ENCODE peak calls at places on chromosomes 7 and 10, in six cellular contexts. One of them, this sample, is unnamed.

GRCh38 chr7:64581929-64582894 is 19.3 kb upstream of the ZNF680 start:
- ATAC-seq in HCT116: no peak
- ATAC-seq in K562: peak
- ATAC-seq in HepG2: no peak
- ATAC-seq in GM23338: no peak
- ATAC-seq in Panc1: peak
- ATAC-seq in this sample: no peak

GRCh38 chr10:47214520-47214919 is 85.5 kb upstream of the GDF10 start:
- ATAC-seq in K562: no peak
- ATAC-seq in HepG2: no peak
- ATAC-seq in GM23338: no peak
- ATAC-seq in HCT116: no peak
- ATAC-seq in Panc1: no peak
- ATAC-seq in this sample: no peak

GRCh38 chr7:74637745-74638144 is 19.8 kb upstream of the GTF2I start:
- ATAC-seq in HepG2: no peak
- ATAC-seq in GM23338: no peak
- ATAC-seq in Panc1: no peak
- ATAC-seq in K562: no peak
- ATAC-seq in HCT116: no peak
- ATAC-seq in this sample: no peak

GRCh38 chr7:120445276-120445675 is 172.3 kb downstream of the KCND2 start:
- ATAC-seq in HCT116: no peak
- ATAC-seq in HepG2: no peak
- ATAC-seq in GM23338: no peak
- ATAC-seq in Panc1: no peak
- ATAC-seq in K562: no peak
- ATAC-seq in this sample: no peak

GRCh38 chr7:30846378-30846777 is 65.3 kb upstream of the AQP1 start:
- ATAC-seq in Panc1: no peak
- ATAC-seq in K562: no peak
- ATAC-seq in HCT116: peak
- ATAC-seq in HepG2: no peak
- ATAC-seq in GM23338: no peak
- ATAC-seq in this sample: no peak

GRCh38 chr10:14555806-14556205 is 218.9 kb downstream of the FAM107B start:
- ATAC-seq in K562: peak
- ATAC-seq in GM23338: peak
- ATAC-seq in HCT116: no peak
- ATAC-seq in Panc1: no peak
- ATAC-seq in HepG2: peak
- ATAC-seq in this sample: no peak

GRCh38 chr7:100563100-100563564 is 10.6 kb downstream of the SAP25 start:
- ATAC-seq in HCT116: no peak
- ATAC-seq in Panc1: no peak
- ATAC-seq in K562: no peak
- ATAC-seq in HepG2: no peak
- ATAC-seq in GM23338: no peak
- ATAC-seq in this sample: no peak

GRCh38 chr7:138864667-138865066 is 66.7 kb upstream of the ATP6V0A4 start:
- ATAC-seq in HepG2: no peak
- ATAC-seq in K562: no peak
- ATAC-seq in HCT116: peak
- ATAC-seq in Panc1: no peak
- ATAC-seq in GM23338: no peak
- ATAC-seq in this sample: no peak

GRCh38 chr7:98204670-98205069 is 6.6 kb upstream of the BHLHA15 start:
- ATAC-seq in K562: no peak
- ATAC-seq in HCT116: no peak
- ATAC-seq in Panc1: peak
- ATAC-seq in GM23338: no peak
- ATAC-seq in HepG2: peak
- ATAC-seq in this sample: no peak

GRCh38 chr7:27147211-27148030 is at the start of gene HOXA6:
- ATAC-seq in K562: no peak
- ATAC-seq in HepG2: no peak
- ATAC-seq in GM23338: no peak
- ATAC-seq in Panc1: no peak
- ATAC-seq in HCT116: peak
- ATAC-seq in this sample: no peak

GRCh38 chr7:64494912-64495461 is 67.9 kb downstream of the ZNF680 start:
- ATAC-seq in GM23338: peak
- ATAC-seq in Panc1: peak
- ATAC-seq in HepG2: peak
- ATAC-seq in K562: peak
- ATAC-seq in HCT116: no peak
- ATAC-seq in this sample: no peak

GRCh38 chr7:70837589-70837988 is 294.4 kb upstream of the GALNT17 start:
- ATAC-seq in GM23338: no peak
- ATAC-seq in HepG2: peak
- ATAC-seq in Panc1: no peak
- ATAC-seq in K562: no peak
- ATAC-seq in HCT116: no peak
- ATAC-seq in this sample: no peak

GRCh38 chr7:65967361-65968155 is 14.5 kb downstream of the GUSB start:
- ATAC-seq in Panc1: no peak
- ATAC-seq in GM23338: no peak
- ATAC-seq in HepG2: no peak
- ATAC-seq in HCT116: no peak
- ATAC-seq in K562: no peak
- ATAC-seq in this sample: no peak

GRCh38 chr10:118542205-118542604 is 53.2 kb downstream of the PRLHR start:
- ATAC-seq in HCT116: no peak
- ATAC-seq in K562: no peak
- ATAC-seq in HepG2: no peak
- ATAC-seq in GM23338: no peak
- ATAC-seq in Panc1: no peak
- ATAC-seq in this sample: no peak

GRCh38 chr10:4059471-4060138 is 274.6 kb upstream of the KLF6 start:
- ATAC-seq in GM23338: no peak
- ATAC-seq in HepG2: no peak
- ATAC-seq in HCT116: no peak
- ATAC-seq in Panc1: no peak
- ATAC-seq in K562: no peak
- ATAC-seq in this sample: no peak

GRCh38 chr10:63719174-63719856 is 198.1 kb downstream of the REEP3 start:
- ATAC-seq in HepG2: peak
- ATAC-seq in K562: no peak
- ATAC-seq in GM23338: no peak
- ATAC-seq in HCT116: no peak
- ATAC-seq in Panc1: no peak
- ATAC-seq in this sample: no peak

GRCh38 chr10:98029149-98030092 is 1.0 kb downstream of the CRTAC1 start:
- ATAC-seq in GM23338: peak
- ATAC-seq in HCT116: no peak
- ATAC-seq in HepG2: no peak
- ATAC-seq in K562: no peak
- ATAC-seq in Panc1: peak
- ATAC-seq in this sample: no peak

GRCh38 chr7:26292768-26293560 is 1.3 kb downstream of the SNX10 start:
- ATAC-seq in GM23338: peak
- ATAC-seq in Panc1: peak
- ATAC-seq in HepG2: peak
- ATAC-seq in HCT116: no peak
- ATAC-seq in K562: peak
- ATAC-seq in this sample: no peak

GRCh38 chr7:28088032-28088431 is 92.6 kb downstream of the JAZF1 start:
- ATAC-seq in GM23338: no peak
- ATAC-seq in HCT116: no peak
- ATAC-seq in Panc1: no peak
- ATAC-seq in HepG2: no peak
- ATAC-seq in K562: no peak
- ATAC-seq in this sample: peak

GRCh38 chr7:139131622-139132021 is 22.1 kb upstream of the ZC3HAV1 start:
- ATAC-seq in GM23338: no peak
- ATAC-seq in HepG2: no peak
- ATAC-seq in HCT116: no peak
- ATAC-seq in K562: no peak
- ATAC-seq in Panc1: no peak
- ATAC-seq in this sample: no peak

GRCh38 chr10:43396061-43396927 is 12.7 kb downstream of the HNRNPF start:
- ATAC-seq in K562: peak
- ATAC-seq in Panc1: peak
- ATAC-seq in HCT116: peak
- ATAC-seq in HepG2: peak
- ATAC-seq in GM23338: peak
- ATAC-seq in this sample: peak

GRCh38 chr7:120827719-120828118 is 30.2 kb downstream of the TSPAN12 start:
- ATAC-seq in HCT116: no peak
- ATAC-seq in Panc1: no peak
- ATAC-seq in K562: peak
- ATAC-seq in GM23338: no peak
- ATAC-seq in HepG2: no peak
- ATAC-seq in this sample: no peak

GRCh38 chr7:23168111-23168885 is 13.6 kb upstream of the NUP42 start:
- ATAC-seq in K562: no peak
- ATAC-seq in Panc1: no peak
- ATAC-seq in GM23338: no peak
- ATAC-seq in HepG2: no peak
- ATAC-seq in HCT116: no peak
- ATAC-seq in this sample: no peak

DNA sequence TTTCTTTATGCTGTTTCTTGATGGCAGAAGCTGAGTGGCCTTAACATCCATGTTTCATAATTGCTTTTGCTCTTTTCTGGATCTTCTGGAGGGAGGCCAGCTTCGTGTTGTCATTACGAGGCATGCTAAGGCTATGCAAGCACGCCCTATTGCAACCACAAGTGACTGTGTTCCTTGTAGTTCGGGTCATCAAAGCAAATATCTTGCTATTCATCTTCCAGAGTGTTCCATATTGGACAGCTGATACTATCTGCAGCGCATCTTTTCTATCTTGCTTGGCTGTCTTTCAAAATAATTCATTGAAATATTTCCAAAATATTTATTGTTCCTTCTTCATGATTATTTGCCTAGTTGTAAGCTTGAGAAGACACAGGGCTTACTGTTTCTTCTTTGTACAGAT is 5.0 kb downstream of the EPHB6 start:
- ATAC-seq in K562: no peak
- ATAC-seq in HepG2: no peak
- ATAC-seq in Panc1: no peak
- ATAC-seq in HCT116: no peak
- ATAC-seq in GM23338: no peak
- ATAC-seq in this sample: no peak
- TF ChIP-seq POLR2AphosphoS5 in K562: no peak
- TF ChIP-seq POLR2AphosphoS5 in HepG2: no peak
- TF ChIP-seq POLR2AphosphoS5 in Panc1: no peak
- TF ChIP-seq POLR2AphosphoS5 in HCT116: no peak
- TF ChIP-seq POLR2AphosphoS5 in GM23338: no peak
- TF ChIP-seq POLR2AphosphoS5 in this sample: peak

DNA sequence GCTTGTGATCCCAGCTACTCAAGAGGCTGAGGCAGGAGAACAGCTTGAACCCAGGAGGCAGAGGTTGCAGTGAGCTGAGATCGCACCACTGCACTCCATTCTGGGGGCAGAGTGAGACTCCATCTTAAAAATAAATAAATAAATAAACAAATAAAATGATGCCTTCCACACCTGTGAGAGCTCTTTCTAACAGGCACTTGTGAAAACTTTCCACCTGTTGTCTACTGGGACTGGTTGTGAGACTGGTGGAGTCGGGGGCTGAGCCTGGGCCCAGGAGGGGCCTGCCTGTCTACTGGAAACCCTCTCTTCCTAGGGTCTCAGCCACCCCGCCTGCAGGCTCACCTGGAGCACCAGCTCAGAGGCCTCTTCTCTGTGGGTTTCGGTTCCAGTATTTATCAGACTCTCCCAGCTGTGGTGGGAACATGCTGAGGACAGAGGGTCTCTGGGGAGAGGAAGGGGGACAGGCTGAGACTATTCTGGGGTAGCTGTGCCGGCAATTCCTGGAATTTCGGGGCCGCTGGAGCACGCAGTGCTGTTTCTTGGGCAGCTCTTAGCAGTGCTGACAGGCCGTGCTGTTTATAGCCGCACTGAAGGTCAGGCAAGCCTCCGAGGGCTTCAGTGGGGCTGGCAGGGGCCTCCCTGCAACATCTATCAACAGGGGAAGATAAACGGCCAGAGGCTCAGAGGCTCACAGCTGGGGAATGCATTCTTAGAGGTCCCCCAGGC is 3.8 kb downstream of the LDB3 start:
- ATAC-seq in GM23338: peak
- ATAC-seq in K562: peak
- ATAC-seq in Panc1: peak
- ATAC-seq in HepG2: peak
- ATAC-seq in HCT116: no peak
- ATAC-seq in this sample: peak
- H3K4me3 ChIP-seq in GM23338: no peak
- H3K4me3 ChIP-seq in K562: no peak
- H3K4me3 ChIP-seq in Panc1: no peak
- H3K4me3 ChIP-seq in HepG2: no peak
- H3K4me3 ChIP-seq in HCT116: no peak
- H3K4me3 ChIP-seq in this sample: peak

GRCh38 chr10:131242007-131242406 is 69.5 kb downstream of the TCERG1L start:
- ATAC-seq in K562: peak
- ATAC-seq in Panc1: peak
- ATAC-seq in HepG2: peak
- ATAC-seq in GM23338: peak
- ATAC-seq in HCT116: peak
- ATAC-seq in this sample: no peak
- TF ChIP-seq CTCF in K562: peak
- TF ChIP-seq CTCF in Panc1: peak
- TF ChIP-seq CTCF in HepG2: peak
- TF ChIP-seq CTCF in GM23338: peak
- TF ChIP-seq CTCF in HCT116: no peak
- TF ChIP-seq CTCF in this sample: no peak

GRCh38 chr10:61765176-61766087 is 102.7 kb downstream of the CABCOCO1 start:
- ATAC-seq in K562: peak
- ATAC-seq in HepG2: no peak
- ATAC-seq in GM23338: no peak
- ATAC-seq in HCT116: no peak
- ATAC-seq in Panc1: no peak
- ATAC-seq in this sample: no peak
- TF ChIP-seq POLR2AphosphoS5 in K562: peak
- TF ChIP-seq POLR2AphosphoS5 in HepG2: no peak
- TF ChIP-seq POLR2AphosphoS5 in GM23338: no peak
- TF ChIP-seq POLR2AphosphoS5 in HCT116: no peak
- TF ChIP-seq POLR2AphosphoS5 in Panc1: no peak
- TF ChIP-seq POLR2AphosphoS5 in this sample: no peak

DNA sequence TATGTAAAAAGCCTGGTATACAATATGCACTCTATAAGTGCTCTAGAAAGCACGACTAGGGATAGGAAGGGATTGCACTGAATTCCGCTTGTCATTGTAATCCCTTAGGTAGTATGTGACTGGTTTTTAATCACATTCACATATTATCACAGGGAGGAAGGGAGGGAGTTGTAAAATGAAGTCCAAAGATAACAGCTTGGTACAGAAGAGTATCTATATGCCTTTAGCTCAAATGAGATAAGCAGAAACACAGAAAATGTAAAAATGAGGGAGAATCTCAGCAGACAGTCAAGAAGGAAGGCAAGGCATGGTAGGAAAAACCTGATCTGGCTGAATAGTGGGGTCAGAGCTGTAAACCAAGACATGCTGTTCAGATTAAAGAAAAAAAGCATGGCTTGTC is 63.4 kb downstream of the ABI1 start:
- ATAC-seq in GM23338: no peak
- ATAC-seq in HCT116: no peak
- ATAC-seq in HepG2: no peak
- ATAC-seq in Panc1: no peak
- ATAC-seq in K562: peak
- ATAC-seq in this sample: no peak
- H3K4me3 ChIP-seq in GM23338: no peak
- H3K4me3 ChIP-seq in HCT116: no peak
- H3K4me3 ChIP-seq in HepG2: no peak
- H3K4me3 ChIP-seq in Panc1: no peak
- H3K4me3 ChIP-seq in K562: no peak
- H3K4me3 ChIP-seq in this sample: no peak

This sample was measured in gastroesophageal sphincter.